ENCODE peak calls at places on chromosomes 3 and 15, in nine cellular contexts. Y, R, H, E, I, P, X, S and U are unnamed samples.

GRCh38 chr15:61137139-61137792 is 91.8 kb downstream of the RORA start:
- DNase-seq in Y (no peak), R (no peak), H (no peak), E (no peak), I (no peak), P (no peak), X (no peak), S (no peak), U (no peak)

GRCh38 chr15:83598031-83598430 is 55.9 kb upstream of the ADAMTSL3 start:
- DNase-seq in Y (no peak), R (no peak), H (no peak), E (no peak), I (no peak), P (no peak), X (no peak), S (no peak), U (no peak)

GRCh38 chr3:138434875-138435772 is 708 bp downstream of the ESYT3 start:
- DNase-seq in Y (no peak), R (no peak), H (no peak), E (peak), I (peak), P (no peak), X (no peak), S (no peak), U (no peak)

GRCh38 chr15:71011503-71012155 is 103.6 kb upstream of the THSD4 start:
- DNase-seq in Y (peak), R (peak), H (peak), E (peak), I (no peak), P (no peak), X (peak), S (no peak), U (no peak)

GRCh38 chr15:45402955-45403892 is 24.9 kb upstream of the GATM start:
- DNase-seq in Y (peak), R (no peak), H (peak), E (peak), I (peak), P (no peak), X (no peak), S (no peak), U (no peak)

GRCh38 chr3:126259411-126260391 is 79.3 kb upstream of the ALDH1L1 start:
- DNase-seq in Y (peak), R (no peak), H (peak), E (peak), I (peak), P (peak), X (no peak), S (no peak), U (peak)

GRCh38 chr3:64462203-64463120 is 225.3 kb downstream of the ADAMTS9 start:
- DNase-seq in Y (no peak), R (peak), H (no peak), E (no peak), I (no peak), P (no peak), X (no peak), S (no peak), U (no peak)

GRCh38 chr3:141071681-141072260 is 20.6 kb downstream of the SPSB4 start:
- DNase-seq in Y (no peak), R (no peak), H (no peak), E (no peak), I (peak), P (no peak), X (no peak), S (no peak), U (no peak)

GRCh38 chr3:161371441-161372320 is at the start of gene SPTSSB:
- DNase-seq in Y (peak), R (no peak), H (no peak), E (peak), I (peak), P (no peak), X (peak), S (peak), U (peak)

DNA sequence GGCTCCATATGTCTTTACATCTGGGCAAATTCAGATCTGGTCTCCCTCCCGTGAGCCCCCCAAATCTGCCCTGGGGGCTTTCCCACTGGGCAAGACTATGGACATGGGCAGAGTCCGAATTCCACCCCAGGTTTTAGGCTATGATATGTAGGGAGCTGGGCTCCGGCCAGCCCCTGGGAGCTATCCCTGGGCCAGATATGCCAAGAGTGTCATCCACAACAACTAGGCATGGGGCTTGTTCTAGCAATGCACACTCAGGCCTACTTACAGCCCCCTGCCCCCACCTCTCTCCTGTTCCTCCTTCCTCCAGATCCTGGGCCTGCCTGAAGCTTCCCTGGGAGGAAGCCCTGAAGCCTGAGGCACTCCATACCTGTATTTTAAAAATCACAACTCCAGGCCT is 622 bp downstream of the XIRP1 start:
- DNase-seq in Y (no peak), R (no peak), H (no peak), E (no peak), I (no peak), P (no peak), X (no peak), S (no peak), U (no peak)
- H3K27ac ChIP-seq in Y (no peak), R (no peak), H (no peak), E (no peak), I (no peak), P (no peak), X (no peak), S (no peak), U (no peak)

GRCh38 chr3:122959339-122959738 is 68.2 kb downstream of the SEMA5B start:
- DNase-seq in Y (no peak), R (no peak), H (no peak), E (no peak), I (no peak), P (no peak), X (no peak), S (no peak), U (no peak)

GRCh38 chr3:122957707-122958210 is 69.8 kb downstream of the SEMA5B start:
- DNase-seq in Y (no peak), R (no peak), H (peak), E (no peak), I (no peak), P (peak), X (no peak), S (no peak), U (no peak)

GRCh38 chr3:122958290-122958689 is 69.3 kb downstream of the SEMA5B start:
- DNase-seq in Y (no peak), R (no peak), H (no peak), E (no peak), I (no peak), P (no peak), X (no peak), S (no peak), U (no peak)

GRCh38 chr3:122955916-122956684 is 71.5 kb downstream of the SEMA5B start:
- DNase-seq in Y (no peak), R (no peak), H (no peak), E (no peak), I (no peak), P (no peak), X (no peak), S (no peak), U (no peak)

DNA sequence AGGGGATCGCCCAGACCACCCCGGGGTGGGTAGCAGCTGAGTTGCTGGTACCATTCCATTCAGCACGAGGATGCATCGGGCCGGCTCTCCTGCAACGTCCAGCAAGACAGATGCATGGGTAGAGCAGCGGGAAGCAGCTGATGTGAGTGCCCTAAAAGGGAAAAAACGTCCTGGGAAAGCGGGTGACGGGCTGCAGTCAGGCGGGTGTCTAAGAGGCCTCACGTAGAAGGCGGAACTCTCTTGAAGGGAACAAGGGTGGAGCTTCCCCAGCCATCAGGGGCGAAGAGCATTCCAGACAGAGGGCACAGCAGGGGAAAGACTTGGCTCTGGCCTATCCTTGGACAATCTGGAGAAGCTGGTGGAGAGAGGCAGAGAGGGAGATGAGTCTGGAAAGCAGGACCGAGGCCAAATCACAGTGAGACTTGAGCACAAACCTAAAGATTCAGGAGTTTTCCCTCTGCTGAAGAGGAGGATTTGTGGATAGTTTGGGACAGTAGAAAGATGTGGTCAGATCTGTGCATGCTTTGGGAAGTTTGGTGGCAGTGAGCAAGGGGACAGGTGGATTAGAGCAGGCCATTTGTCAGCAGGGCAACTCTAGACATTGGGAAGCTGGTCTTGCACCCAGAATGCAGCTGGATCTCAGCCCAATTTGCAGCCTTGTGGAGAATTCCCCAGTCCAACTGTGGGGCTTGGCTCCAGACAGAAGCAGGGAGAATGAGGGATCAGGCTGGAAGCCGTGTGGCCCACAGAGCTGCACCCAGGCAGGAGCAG is 70.7 kb downstream of the SEMA5B start:
- DNase-seq in Y (no peak), R (no peak), H (no peak), E (no peak), I (no peak), P (no peak), X (no peak), S (no peak), U (no peak)
- H3K27ac ChIP-seq in Y (no peak), R (no peak), H (no peak), E (no peak), I (no peak), P (no peak), X (no peak), S (no peak), U (no peak)

DNA sequence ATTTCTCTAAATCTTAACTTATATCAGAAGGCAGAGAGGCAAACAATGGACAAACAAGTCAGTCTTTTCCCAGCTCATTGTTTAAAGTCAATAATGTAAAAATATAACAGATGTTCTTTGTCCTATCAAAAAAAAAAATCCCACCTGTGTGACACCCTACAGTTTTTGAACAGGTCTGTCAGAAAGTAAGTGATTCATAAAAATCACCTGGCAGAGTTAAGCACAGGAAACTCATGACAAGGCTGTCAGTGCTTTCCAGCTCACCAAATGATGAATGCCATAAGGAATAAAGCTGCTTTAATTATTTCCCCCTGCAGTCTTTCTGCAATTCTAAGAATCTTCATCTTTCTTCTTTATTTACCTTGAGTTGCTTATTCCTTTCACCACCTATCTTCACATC is 30.3 kb downstream of the ROBO1 start:
- DNase-seq in Y (no peak), R (no peak), H (no peak), E (no peak), I (no peak), P (no peak), X (no peak), S (no peak), U (no peak)
- H3K27ac ChIP-seq in Y (no peak), R (no peak), H (no peak), E (no peak), I (no peak), P (no peak), X (no peak), S (no peak), U (no peak)

DNA sequence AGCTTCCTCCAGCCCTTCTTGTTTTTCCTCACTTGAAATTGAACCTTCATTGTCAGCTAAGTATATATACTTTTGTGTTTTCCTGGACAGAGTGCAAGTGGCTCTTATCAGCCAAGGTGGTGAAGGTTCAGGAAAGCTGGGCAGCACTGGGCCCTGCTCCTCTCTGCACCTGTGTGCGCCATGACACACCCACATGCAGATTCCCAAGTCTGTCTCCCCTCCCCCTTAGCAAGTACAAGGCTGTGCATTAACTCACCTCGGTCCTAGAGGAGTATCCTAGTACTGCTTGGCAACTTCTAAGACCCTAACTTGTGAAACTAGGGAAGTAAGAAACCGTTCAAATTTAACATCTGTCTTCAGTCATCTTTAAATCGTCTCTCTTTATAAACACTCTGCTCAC is 85.8 kb downstream of the SLC49A4 start:
- DNase-seq in Y (no peak), R (no peak), H (no peak), E (peak), I (no peak), P (no peak), X (no peak), S (no peak), U (no peak)
- H3K27ac ChIP-seq in Y (no peak), R (no peak), H (no peak), E (no peak), I (no peak), P (no peak), X (no peak), S (no peak), U (no peak)